ENCODE peak calls at places on chromosome 21, in nine cellular contexts. X, F, N, B, K, Z, H, U and V are unnamed samples.

GRCh38 chr21:15850645-15851044 is 120.9 kb downstream of the USP25 start:
- DNase-seq in Z (no peak), H (no peak), N (peak; percentile 52), U (no peak), B (no peak), K (no peak), F (no peak), X (no peak), V (no peak)

GRCh38 chr21:22536511-22536910 is 1538.3 kb downstream of the NCAM2 start:
- DNase-seq in H (peak; percentile 10), X (no peak), F (no peak), U (peak; percentile 7), N (peak; percentile 2), K (no peak), B (no peak), Z (no peak), V (no peak)

GRCh38 chr21:30984897-30985296 is 53.4 kb downstream of the KRTAP19-8 start:
- DNase-seq in B (no peak), Z (no peak), K (no peak), H (no peak), U (no peak), F (no peak), N (no peak), X (no peak), V (no peak)

GRCh38 chr21:45998276-45998701 is 16.7 kb downstream of the COL6A1 start:
- DNase-seq in F (no peak), H (no peak), B (no peak), U (no peak), X (peak; percentile 60), Z (no peak), N (no peak), K (no peak), V (no peak)

GRCh38 chr21:38914531-38915385 is 109.0 kb downstream of the ETS2 start:
- DNase-seq in Z (no peak), K (no peak), N (peak; percentile 44), H (no peak), F (no peak), B (peak; percentile 69), U (no peak), X (no peak), V (peak; percentile 59)

GRCh38 chr21:36661511-36662309 is 37.2 kb upstream of the SIM2 start:
- DNase-seq in H (peak; percentile 73), F (no peak), X (no peak), U (peak; percentile 57), N (peak; percentile 47), K (no peak), B (no peak), Z (peak; percentile 12), V (no peak)

GRCh38 chr21:15908187-15908586 is 178.4 kb downstream of the USP25 start:
- DNase-seq in X (no peak), B (no peak), K (no peak), U (no peak), Z (no peak), H (no peak), N (peak; percentile 39), F (no peak), V (no peak)

GRCh38 chr21:36948686-36949085 is 17.8 kb downstream of the HLCS start:
- DNase-seq in F (no peak), B (no peak), U (no peak), H (no peak), Z (no peak), K (no peak), X (no peak), N (peak; percentile 6), V (no peak)

GRCh38 chr21:45943630-45944540 is 37.7 kb upstream of the COL6A1 start:
- DNase-seq in X (no peak), U (no peak), H (no peak), B (no peak), N (peak; percentile 30), K (no peak), F (no peak), Z (no peak), V (no peak)

GRCh38 chr21:39715804-39716397 is 29.1 kb upstream of the IGSF5 start:
- DNase-seq in Z (peak; percentile 38), H (peak; percentile 49), N (peak; percentile 59), U (no peak), F (peak; percentile 9), K (peak; percentile 45), B (peak; percentile 81), X (no peak), V (no peak)

GRCh38 chr21:35368326-35368725 is 319.2 kb upstream of the RUNX1 start:
- DNase-seq in H (no peak), Z (no peak), U (no peak), X (no peak), N (no peak), F (no peak), B (no peak), K (no peak), V (no peak)

GRCh38 chr21:41632748-41633475 is 125.0 kb upstream of the TMPRSS2 start:
- DNase-seq in H (no peak), K (no peak), F (no peak), U (no peak), Z (no peak), B (no peak), N (no peak), X (no peak), V (no peak)
- H3K4me3 ChIP-seq in H (no peak overlapping the region), K (no peak overlapping the region), F (no peak overlapping the region), U (no peak overlapping the region), Z (no peak overlapping the region), B (no peak overlapping the region), N (no peak overlapping the region), X (no peak overlapping the region), V (no peak overlapping the region)

DNA sequence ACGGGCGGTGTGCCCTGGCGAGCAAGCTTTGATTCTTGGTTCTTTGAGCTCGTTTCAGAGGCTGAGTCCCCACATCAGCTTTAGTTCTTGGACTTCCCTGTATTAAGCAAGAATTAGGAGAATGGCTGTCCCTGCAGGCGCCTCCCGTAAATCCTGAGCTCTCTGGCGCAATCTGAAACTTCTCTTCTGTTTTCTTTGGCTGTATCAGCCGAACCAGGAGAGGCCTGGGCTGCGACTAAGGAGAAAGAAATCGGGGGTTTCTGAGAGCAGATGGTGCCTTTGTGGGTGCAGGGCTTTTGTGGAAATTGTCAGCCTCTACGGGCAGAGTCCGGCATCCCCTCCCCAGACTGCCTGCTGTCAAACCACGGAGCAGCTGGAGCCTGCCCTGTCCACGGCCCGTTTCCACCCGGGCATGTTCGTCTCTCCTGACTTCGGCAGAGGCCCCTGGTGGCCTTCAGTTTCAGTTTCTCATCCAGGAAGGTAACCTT is 17.9 kb downstream of the CSTB start:
- DNase-seq in X (peak; percentile 72), Z (no peak), F (no peak), U (no peak), N (no peak), H (no peak), K (peak; percentile 73), B (no peak), V (no peak)
- H3K4me3 ChIP-seq in X (no peak overlapping the region), Z (no peak overlapping the region), F (no peak overlapping the region), U (no peak overlapping the region), N (no peak overlapping the region), H (no peak overlapping the region), K (no peak overlapping the region), B (no peak overlapping the region), V (no peak overlapping the region)

GRCh38 chr21:44708213-44708865 is 3.0 kb downstream of the TSPEAR start:
- DNase-seq in F (no peak), Z (no peak), B (peak; percentile 35), U (no peak), X (peak; percentile 54), K (no peak), H (peak; percentile 59), N (no peak), V (no peak)
- H3K4me3 ChIP-seq in F (no peak overlapping the region), Z (no peak overlapping the region), B (no peak overlapping the region), U (no peak overlapping the region), X (no peak overlapping the region), K (no peak overlapping the region), H (no peak overlapping the region), N (no peak overlapping the region), V (no peak overlapping the region)

DNA sequence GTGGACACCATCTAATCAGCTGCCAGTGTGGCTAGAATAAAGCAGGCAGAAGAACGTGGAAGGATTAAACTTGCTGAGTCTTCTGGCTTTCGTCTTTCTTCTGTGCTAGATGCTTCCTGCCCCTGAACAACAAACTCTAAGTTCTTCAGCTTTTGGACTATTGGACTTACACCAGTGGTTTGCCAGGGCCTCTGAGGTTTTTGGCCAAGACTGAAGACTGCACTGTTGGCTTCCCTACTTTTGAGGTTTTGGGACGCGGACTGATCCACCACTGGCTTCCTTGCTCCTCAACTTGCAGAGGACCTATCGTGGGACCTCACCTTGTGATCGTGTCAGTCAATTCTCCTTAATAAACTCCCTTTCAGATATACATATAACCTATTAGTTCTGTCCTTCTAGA is 696.1 kb upstream of the NCAM2 start:
- DNase-seq in H (no peak), N (no peak), X (no peak), F (no peak), U (no peak), K (no peak), Z (no peak), B (no peak), V (no peak)
- H3K4me3 ChIP-seq in H (no peak overlapping the region), N (no peak overlapping the region), X (no peak overlapping the region), F (no peak overlapping the region), U (no peak overlapping the region), K (no peak overlapping the region), Z (no peak overlapping the region), B (no peak overlapping the region), V (no peak overlapping the region)

GRCh38 chr21:43892334-43892733 is 27.3 kb downstream of the AGPAT3 start:
- DNase-seq in N (no peak), K (no peak), B (no peak), U (no peak), F (no peak), H (no peak), X (no peak), Z (no peak), V (no peak)

GRCh38 chr21:43890042-43890441 is 25.0 kb downstream of the AGPAT3 start:
- DNase-seq in B (no peak), N (no peak), X (peak; percentile 34), H (peak; percentile 82), Z (no peak), F (no peak), K (no peak), U (no peak), V (no peak)

GRCh38 chr21:43894206-43894577 is 29.2 kb downstream of the AGPAT3 start:
- DNase-seq in B (no peak), F (no peak), X (no peak), U (no peak), H (no peak), K (no peak), Z (no peak), N (no peak), V (no peak)

GRCh38 chr21:43892984-43893535 is 28.0 kb downstream of the AGPAT3 start:
- DNase-seq in N (no peak), H (no peak), U (no peak), Z (no peak), B (no peak), F (no peak), X (peak; percentile 8), K (no peak), V (no peak)

DNA sequence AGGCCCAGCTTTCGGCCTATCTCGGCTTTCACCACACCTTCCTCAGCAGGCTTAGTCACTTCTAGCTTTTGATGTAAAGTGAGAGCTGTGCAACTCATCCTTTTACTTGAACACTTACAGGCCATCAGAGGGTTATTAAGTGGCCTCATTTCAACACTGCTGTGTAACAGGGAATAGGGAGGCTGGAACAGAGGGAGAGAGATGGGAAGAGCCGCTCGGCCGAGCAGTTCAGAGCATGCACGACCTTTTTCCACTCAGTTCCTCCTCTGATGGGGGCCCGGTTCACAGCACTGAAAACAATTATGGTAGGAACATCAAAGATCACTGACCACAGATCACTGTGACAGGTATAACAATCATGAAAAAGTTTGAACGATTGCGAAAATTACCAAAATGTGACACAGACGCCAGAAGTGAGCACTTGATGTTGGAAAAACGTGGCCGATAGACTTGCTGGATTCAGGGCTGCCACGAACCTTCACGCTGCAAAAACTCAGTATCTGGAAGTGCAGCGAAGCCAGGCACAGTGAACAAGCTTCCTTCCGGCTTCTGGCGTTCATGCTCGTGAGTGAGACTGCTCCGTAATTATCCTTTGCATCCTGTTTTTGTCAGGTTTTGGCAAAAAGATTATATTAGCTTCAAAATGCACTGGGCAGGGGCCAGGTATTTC is 28.6 kb downstream of the AGPAT3 start:
- DNase-seq in F (no peak), X (peak; percentile 79), K (no peak), N (no peak), U (no peak), H (no peak), B (no peak), Z (no peak), V (no peak)
- H3K4me3 ChIP-seq in F (peak overlapping the region; percentile 3), X (peak overlapping the region; percentile 4), K (no peak overlapping the region), N (no peak overlapping the region), U (no peak overlapping the region), H (no peak overlapping the region), B (no peak overlapping the region), Z (no peak overlapping the region), V (no peak overlapping the region)